ENCODE peak calls at places on chromosomes 3 and 15, in ten cellular contexts. Y, T, K, N, V, F, G, O, B and J are unnamed samples.

GRCh38 chr3:132225664-132226063 is 91.5 kb upstream of the ACP3 start:
- DNase-seq in T (no peak), N (no peak), K (no peak), O (no peak), V (no peak), Y (no peak), G (peak), F (no peak), B (no peak), J (no peak)

GRCh38 chr3:67790043-67790442 is 135.6 kb upstream of the SUCLG2 start:
- DNase-seq in T (peak), F (peak), Y (no peak), K (peak), V (peak), N (peak), O (peak), G (peak), B (no peak), J (peak)

GRCh38 chr15:74382004-74382816 is 14.8 kb upstream of the CYP11A1 start:
- DNase-seq in O (peak), T (peak), Y (peak), V (peak), G (peak), K (peak), N (peak), F (peak), B (peak), J (peak)

GRCh38 chr15:29670945-29671307 is 151.3 kb downstream of the TJP1 start:
- DNase-seq in K (no peak), V (no peak), Y (no peak), F (peak), O (no peak), B (no peak), N (no peak), G (peak), T (peak), J (no peak)

GRCh38 chr15:81419304-81419943 is 45.4 kb upstream of the TMC3 start:
- DNase-seq in F (no peak), K (no peak), V (no peak), Y (no peak), O (no peak), G (no peak), B (no peak), T (no peak), N (no peak), J (no peak)

GRCh38 chr3:128572644-128573105 is 77.9 kb downstream of the RPN1 start:
- DNase-seq in F (no peak), N (no peak), O (no peak), Y (no peak), G (no peak), T (peak), B (no peak), K (peak), V (no peak), J (no peak)

GRCh38 chr15:80531388-80532184 is 127.4 kb downstream of the ARNT2 start:
- DNase-seq in O (no peak), N (no peak), F (no peak), Y (no peak), G (peak), K (no peak), B (no peak), T (no peak), V (no peak), J (no peak)

GRCh38 chr15:61835029-61835428 is 225.2 kb downstream of the VPS13C start:
- DNase-seq in O (no peak), Y (no peak), K (no peak), T (no peak), F (no peak), V (no peak), B (no peak), N (no peak), G (no peak), J (no peak)

GRCh38 chr3:156187146-156187769 is 66.9 kb downstream of the KCNAB1 start:
- DNase-seq in F (peak), T (no peak), N (no peak), Y (no peak), G (peak), B (no peak), V (no peak), O (no peak), K (no peak), J (no peak)

GRCh38 chr15:30953183-30953582 is 38.2 kb downstream of the MTMR10 start:
- DNase-seq in F (no peak), Y (no peak), V (no peak), T (no peak), N (no peak), O (no peak), B (no peak), G (no peak), K (no peak), J (no peak)

GRCh38 chr3:27454914-27455313 is 29.3 kb downstream of the SLC4A7 start:
- DNase-seq in B (no peak), K (no peak), G (no peak), Y (no peak), N (no peak), T (no peak), F (no peak), V (no peak), O (no peak), J (peak)

GRCh38 chr15:35546581-35547381 is 816 bp upstream of the DPH6 start:
- DNase-seq in Y (no peak), T (no peak), B (no peak), G (no peak), F (no peak), K (peak), N (no peak), V (peak), O (no peak), J (no peak)

GRCh38 chr15:29925227-29926082 is 103.2 kb upstream of the TJP1 start:
- DNase-seq in K (peak), Y (peak), B (no peak), G (peak), O (peak), F (peak), V (peak), N (no peak), T (peak), J (peak)

GRCh38 chr15:32718822-32719716 is 1.3 kb downstream of the GREM1 start:
- DNase-seq in V (no peak), K (no peak), Y (no peak), B (no peak), O (no peak), T (peak), G (no peak), N (no peak), F (no peak), J (peak)

GRCh38 chr3:139689122-139689521 is 11.3 kb upstream of the NMNAT3 start:
- DNase-seq in V (no peak), G (no peak), B (no peak), F (no peak), K (no peak), O (no peak), N (no peak), Y (no peak), T (no peak), J (no peak)

GRCh38 chr3:155853214-155854146 is 747 bp downstream of the SLC33A1 start:
- DNase-seq in B (no peak), G (no peak), O (no peak), F (no peak), N (no peak), K (no peak), Y (no peak), T (peak), V (no peak), J (peak)

GRCh38 chr15:70762469-70763119 is 764 bp downstream of the UACA start:
- DNase-seq in V (peak), N (no peak), G (peak), O (peak), T (peak), F (no peak), K (no peak), Y (peak), B (no peak), J (peak)

GRCh38 chr3:124759666-124760401 is 29.6 kb downstream of the UMPS start:
- DNase-seq in B (no peak), K (no peak), F (no peak), O (no peak), T (no peak), G (no peak), V (peak), N (no peak), Y (no peak), J (no peak)

GRCh38 chr3:194572131-194572789 is 61.0 kb downstream of the TMEM44 start:
- DNase-seq in Y (no peak), B (no peak), G (peak), N (no peak), F (peak), T (peak), O (no peak), V (peak), K (no peak), J (peak)

GRCh38 chr15:96115642-96116041 is 214.9 kb upstream of the NR2F2 start:
- DNase-seq in F (no peak), B (no peak), G (peak), N (no peak), O (no peak), Y (no peak), K (no peak), T (no peak), V (no peak), J (peak)

GRCh38 chr15:90681480-90681879 is 35.7 kb upstream of the BLM start:
- DNase-seq in V (no peak), O (no peak), T (no peak), B (no peak), N (no peak), F (peak), Y (no peak), G (peak), K (no peak), J (peak)

GRCh38 chr15:36953346-36953745 is 147.0 kb downstream of the MEIS2 start:
- DNase-seq in K (no peak), F (no peak), B (no peak), V (no peak), G (no peak), Y (no peak), O (no peak), N (no peak), T (no peak), J (no peak)

GRCh38 chr3:98521897-98522537 is 685 bp downstream of the CLDND1 start:
- DNase-seq in B (no peak), T (peak), V (peak), N (no peak), O (peak), G (peak), Y (peak), F (peak), K (peak), J (peak)

GRCh38 chr3:30680789-30681188 is 74.4 kb downstream of the TGFBR2 start:
- DNase-seq in Y (no peak), O (no peak), T (no peak), B (no peak), K (no peak), G (no peak), N (no peak), F (no peak), V (no peak), J (peak)

GRCh38 chr3:196080997-196081833 is 675 bp downstream of the TFRC start:
- DNase-seq in B (peak), V (peak), T (peak), Y (peak), G (peak), O (peak), F (peak), K (peak), N (peak), J (peak)

GRCh38 chr15:60660290-60661051 is 181.5 kb upstream of the ICE2 start:
- DNase-seq in F (peak), V (peak), G (peak), B (no peak), Y (no peak), O (no peak), K (no peak), T (no peak), N (no peak), J (peak)

GRCh38 chr3:13427662-13428603 is 7.8 kb upstream of the NUP210 start:
- DNase-seq in N (no peak), F (no peak), T (no peak), K (peak), Y (no peak), V (no peak), B (no peak), O (no peak), G (no peak), J (no peak)

GRCh38 chr3:81744366-81744765 is 17.1 kb downstream of the GBE1 start:
- DNase-seq in K (no peak), T (no peak), Y (no peak), O (no peak), G (peak), F (no peak), N (no peak), V (peak), B (no peak), J (peak)

GRCh38 chr15:51505251-51505650 is 117.3 kb downstream of the DMXL2 start:
- DNase-seq in T (no peak), B (no peak), Y (no peak), F (no peak), K (no peak), G (no peak), N (no peak), V (no peak), O (no peak), J (no peak)

GRCh38 chr3:149815728-149816127 is 2.7 kb downstream of the RNF13 start:
- DNase-seq in F (no peak), G (no peak), T (no peak), K (no peak), B (no peak), Y (no peak), N (no peak), O (no peak), V (no peak), J (no peak)

GRCh38 chr15:41955100-41955499 is 17.3 kb downstream of the EHD4 start:
- DNase-seq in V (no peak), N (no peak), Y (no peak), F (no peak), G (no peak), K (no peak), O (no peak), T (no peak), B (no peak), J (no peak)